ENCODE peak calls at places on chromosomes 16 and 17, in ten cellular contexts. S is NCI-H460; R is GM06990; I is stimulated activated CD8-positive, alpha-beta memory T cell treated with anti-CD3 and anti-CD28 coated beads, Interleukin-12 subunit alpha, Interleukin-12 subunit beta, amount 100 ng/mL, for 4 hours; P is SK-N-DZ; L is stimulated activated CD4-positive, alpha-beta T cell treated with anti-CD3 and anti-CD28 coated beads, Interleukin-12 subunit alpha, Interleukin-12 subunit beta, amount 100 ng/mL, for 24 hours; U is fibroblast of lung; Z is EL; V is fibroblast of pulmonary artery; Y is OCI-LY7. D is an unnamed sample.

GRCh38 chr16:14301150-14302030 is 230.3 kb downstream of the MRTFB start:
- DNase-seq in S (no peak), R (peak), I (peak), P (no peak), L (no peak), U (no peak), Z (peak), V (no peak), Y (no peak), D (no peak)

GRCh38 chr17:67033613-67034012 is 10.7 kb upstream of the CACNG1 start:
- DNase-seq in S (no peak), R (no peak), I (no peak), P (no peak), L (no peak), U (no peak), Z (no peak), V (no peak), Y (no peak), D (no peak)

GRCh38 chr17:82502207-82502606 is 17.3 kb upstream of the FOXK2 start:
- DNase-seq in S (no peak), R (no peak), I (no peak), P (no peak), L (no peak), U (peak), Z (no peak), V (peak), Y (no peak), D (no peak)

GRCh38 chr17:73956595-73957465 is 246.6 kb upstream of the RPL38 start:
- DNase-seq in S (peak), R (no peak), I (no peak), P (peak), L (peak), U (peak), Z (no peak), V (peak), Y (peak), D (peak)

GRCh38 chr16:351804-352520 is 561 bp downstream of the AXIN1 start:
- DNase-seq in S (no peak), R (no peak), I (no peak), P (no peak), L (no peak), U (peak), Z (peak), V (no peak), Y (no peak), D (no peak)

GRCh38 chr16:88378401-88378800 is 4.4 kb upstream of the ZNF469 start:
- DNase-seq in S (no peak), R (no peak), I (no peak), P (no peak), L (no peak), U (no peak), Z (no peak), V (no peak), Y (no peak), D (peak)

GRCh38 chr17:31663576-31663975 is 195.5 kb downstream of the COPRS start:
- DNase-seq in S (no peak), R (no peak), I (no peak), P (no peak), L (no peak), U (peak), Z (no peak), V (peak), Y (no peak), D (no peak)

GRCh38 chr17:69173118-69173517 is 31.4 kb upstream of the ABCA6 start:
- DNase-seq in S (no peak), R (no peak), I (no peak), P (no peak), L (no peak), U (no peak), Z (no peak), V (no peak), Y (no peak), D (no peak)

GRCh38 chr16:47374629-47375028 is 86.2 kb downstream of the ITFG1 start:
- DNase-seq in S (no peak), R (no peak), I (no peak), P (no peak), L (no peak), U (peak), Z (no peak), V (no peak), Y (no peak), D (no peak)

GRCh38 chr17:7589204-7589868 is 558 bp downstream of the SOX15 start:
- DNase-seq in S (peak), R (peak), I (peak), P (no peak), L (peak), U (peak), Z (peak), V (peak), Y (peak), D (peak)

D was measured in BE2C.